ENCODE peak calls at places on chromosome 12, in nine cellular contexts. X is substantia nigra; J is MV-4-11; L is CD8-positive, alpha-beta memory T cell; E is activated CD4-positive, alpha-beta T cell treated with anti-CD3 and anti-CD28 coated beads, Interleukin-2, amount 50 U/mL, for 48 hours; I is GM20000; M is LoVo; Y is GM04504; T is WTC11. U is an unnamed sample.

GRCh38 chr12:6277982-6278438 is 32.5 kb upstream of the PLEKHG6 start:
- DNase-seq in X (no peak), J (no peak), L (no peak), E (peak; percentile 70), I (peak; percentile 70), M (peak; percentile 52), Y (no peak), T (no peak), U (peak; percentile 21)

GRCh38 chr12:88334271-88334670 is 192.2 kb downstream of the TMTC3 start:
- DNase-seq in X (no peak), J (no peak), L (no peak), E (no peak), I (peak; percentile 4), M (peak; percentile 63), Y (no peak), T (peak; percentile 9), U (no peak)

GRCh38 chr12:27024291-27024690 is 1.9 kb downstream of the MED21 start:
- DNase-seq in X (no peak), J (no peak), L (no peak), E (no peak), I (no peak), M (no peak), Y (no peak), T (no peak), U (no peak)

GRCh38 chr12:64088431-64089349 is 133.4 kb downstream of the KICS2 start:
- DNase-seq in X (no peak), J (peak; percentile 93), L (no peak), E (no peak), I (no peak), M (peak; percentile 97), Y (peak; percentile 84), T (no peak), U (peak; percentile 23)

GRCh38 chr12:6476496-6476895 is 6.0 kb upstream of the VAMP1 start:
- DNase-seq in X (no peak), J (no peak), L (no peak), E (no peak), I (no peak), M (no peak), Y (peak; percentile 27), T (no peak), U (no peak)

GRCh38 chr12:28424965-28425364 is 234.7 kb downstream of the CCDC91 start:
- DNase-seq in X (no peak), J (no peak), L (no peak), E (no peak), I (no peak), M (no peak), Y (no peak), T (no peak), U (peak; percentile 23)

GRCh38 chr12:15015121-15015520 is 42.3 kb downstream of the PDE6H start:
- DNase-seq in X (no peak), J (no peak), L (no peak), E (no peak), I (no peak), M (no peak), Y (no peak), T (no peak), U (no peak)

GRCh38 chr12:93167841-93168492 is 209.8 kb upstream of the NUDT4 start:
- DNase-seq in X (peak; percentile 15), J (no peak), L (no peak), E (peak; percentile 43), I (peak; percentile 54), M (peak; percentile 50), Y (no peak), T (peak; percentile 28), U (no peak)

GRCh38 chr12:123633379-123634141 is at the start of the genes EIF2B1 and GTF2H3:
- DNase-seq in X (peak; percentile 93), J (peak; percentile 96), L (peak; percentile 95), E (peak; percentile 97), I (peak; percentile 97), M (peak; percentile 100), Y (peak; percentile 91), T (peak; percentile 98), U (peak; percentile 96)

GRCh38 chr12:62817556-62818271 is 117.2 kb downstream of the PPM1H start:
- DNase-seq in X (peak; percentile 15), J (no peak), L (no peak), E (no peak), I (no peak), M (no peak), Y (no peak), T (no peak), U (no peak)

GRCh38 chr12:50924439-50925341 is 27.7 kb upstream of the HIGD1C start:
- DNase-seq in X (peak; percentile 84), J (peak; percentile 94), L (peak; percentile 50), E (no peak), I (peak; percentile 76), M (peak; percentile 89), Y (peak; percentile 61), T (no peak), U (peak; percentile 90)

GRCh38 chr12:57459055-57459749 is 383 bp upstream of the GLI1 start:
- DNase-seq in X (peak; percentile 87), J (peak; percentile 89), L (peak; percentile 95), E (peak; percentile 98), I (peak; percentile 87), M (peak; percentile 98), Y (peak; percentile 87), T (peak; percentile 99), U (peak; percentile 93)

GRCh38 chr12:62319058-62319457 is 58.9 kb downstream of the USP15 start:
- DNase-seq in X (no peak), J (peak; percentile 81), L (no peak), E (no peak), I (no peak), M (no peak), Y (no peak), T (no peak), U (no peak)

GRCh38 chr12:86662464-86662863 is 406.3 kb upstream of the MGAT4C start:
- DNase-seq in X (no peak), J (no peak), L (no peak), E (no peak), I (no peak), M (no peak), Y (no peak), T (no peak), U (no peak)

GRCh38 chr12:89183985-89184435 is 168.3 kb downstream of the DUSP6 start:
- DNase-seq in X (no peak), J (peak; percentile 43), L (no peak), E (no peak), I (no peak), M (no peak), Y (no peak), T (no peak), U (peak; percentile 41)